ENCODE peak calls at places on chromosomes 1 and 21, in eight cellular contexts. P is tibial nerve, X is transverse colon, Y is sigmoid colon, B is A549, V is ovary, N is K562, E is stomach. W is an unnamed sample.
A peak's percentile ranks its signal among the peaks of the same experiment; 100 is the strongest.

GRCh38 chr1:148166558-148167492 is 14.7 kb upstream of the NBPF11 start:
- DNase-seq in P (no peak), X (no peak), Y (no peak), B (no peak), V (no peak), N (peak; percentile 4), E (no peak), W (no peak)

GRCh38 chr1:116075577-116075976 is 35.6 kb upstream of the MAB21L3 start:
- DNase-seq in P (no peak), X (no peak), Y (no peak), B (no peak), V (no peak), N (no peak), E (no peak), W (no peak)

GRCh38 chr1:110113551-110113950 is 1.3 kb downstream of the UBL4B start:
- DNase-seq in P (no peak), X (no peak), Y (no peak), B (no peak), V (no peak), N (no peak), E (no peak), W (no peak)

GRCh38 chr1:48047116-48047515 is 49.9 kb upstream of the TRABD2B start:
- DNase-seq in P (no peak), X (no peak), Y (no peak), B (no peak), V (no peak), N (no peak), E (no peak), W (no peak)

GRCh38 chr1:43367026-43367903 is 546 bp downstream of the ELOVL1 start:
- DNase-seq in P (no peak), X (peak; percentile 35), Y (no peak), B (no peak), V (peak; percentile 54), N (peak; percentile 90), E (no peak), W (peak; percentile 30)

GRCh38 chr1:67590329-67590728 is 94.7 kb upstream of the GADD45A start:
- DNase-seq in P (no peak), X (peak; percentile 18), Y (peak; percentile 73), B (no peak), V (no peak), N (no peak), E (no peak), W (no peak)

GRCh38 chr21:44285547-44285992 is at the start of gene AIRE:
- DNase-seq in P (no peak), X (no peak), Y (no peak), B (no peak), V (no peak), N (no peak), E (no peak), W (peak; percentile 84)

GRCh38 chr1:96075704-96076455 is 645.7 kb upstream of the PTBP2 start:
- DNase-seq in P (no peak), X (no peak), Y (no peak), B (no peak), V (no peak), N (no peak), E (no peak), W (no peak)

GRCh38 chr1:38964140-38964548 is 22.5 kb upstream of the RHBDL2 start:
- DNase-seq in P (no peak), X (no peak), Y (no peak), B (peak; percentile 27), V (no peak), N (no peak), E (no peak), W (no peak)

GRCh38 chr1:160459687-160460086 is 59.3 kb downstream of the VANGL2 start:
- DNase-seq in P (no peak), X (no peak), Y (no peak), B (no peak), V (no peak), N (no peak), E (no peak), W (no peak)

GRCh38 chr1:15736035-15736665 is at the start of gene SLC25A34:
- DNase-seq in P (no peak), X (peak; percentile 93), Y (no peak), B (no peak), V (no peak), N (no peak), E (peak; percentile 95), W (peak; percentile 89)

GRCh38 chr1:8765253-8765652 is 52.2 kb downstream of the RERE start:
- DNase-seq in P (no peak), X (peak; percentile 19), Y (no peak), B (no peak), V (no peak), N (no peak), E (no peak), W (no peak)

GRCh38 chr1:197799271-197799670 is 24.0 kb upstream of the DENND1B start:
- DNase-seq in P (no peak), X (no peak), Y (no peak), B (peak; percentile 20), V (no peak), N (no peak), E (no peak), W (no peak)

GRCh38 chr1:2611034-2611501 is 21.7 kb downstream of the MMEL1 start:
- DNase-seq in P (no peak), X (peak; percentile 77), Y (peak; percentile 64), B (no peak), V (peak; percentile 22), N (peak; percentile 97), E (peak; percentile 56), W (peak; percentile 82)

GRCh38 chr1:199847021-199847420 is 180.5 kb upstream of the NR5A2 start:
- DNase-seq in P (no peak), X (no peak), Y (no peak), B (no peak), V (no peak), N (no peak), E (no peak), W (no peak)

GRCh38 chr1:97936976-97937375 is 16.1 kb upstream of the DPYD start:
- DNase-seq in P (no peak), X (no peak), Y (no peak), B (no peak), V (no peak), N (no peak), E (no peak), W (no peak)

GRCh38 chr1:110190282-110190929 is 19.7 kb upstream of the KCNC4 start:
- DNase-seq in P (no peak), X (no peak), Y (no peak), B (no peak), V (peak; percentile 20), N (no peak), E (peak; percentile 48), W (no peak)

GRCh38 chr1:29639741-29640427 is 403.6 kb downstream of the PTPRU start:
- DNase-seq in P (no peak), X (no peak), Y (no peak), B (no peak), V (no peak), N (no peak), E (no peak), W (no peak)

DNA sequence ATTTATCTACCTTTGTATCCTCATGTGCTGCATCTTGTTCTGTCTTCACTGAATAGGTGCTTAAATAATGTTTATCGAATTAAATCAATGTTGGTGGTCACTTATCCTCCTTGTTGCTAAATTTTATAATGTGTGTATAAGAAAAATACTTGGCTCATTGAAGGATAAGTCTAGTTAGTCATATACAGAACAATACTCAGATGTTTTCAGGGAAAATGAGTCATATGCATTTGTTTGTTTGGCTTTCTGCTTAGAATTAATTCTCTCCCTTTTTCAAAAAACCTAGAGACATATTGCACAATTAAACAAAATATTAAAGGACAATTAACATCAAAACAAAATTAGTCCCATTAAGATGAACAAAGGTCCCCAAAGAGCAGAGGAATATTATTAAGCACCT is 89.0 kb downstream of the UBE2U start:
- DNase-seq in P (no peak), X (no peak), Y (no peak), B (no peak), V (no peak), N (no peak), E (no peak), W (no peak)
- TF ChIP-seq EP300 in P (no peak), X (no peak), Y (no peak), B (no peak), V (no peak), N (no peak), E (no peak), W (no peak)

GRCh38 chr21:19507682-19508260 is 1104.2 kb upstream of the TMPRSS15 start:
- DNase-seq in P (no peak), X (no peak), Y (no peak), B (peak; percentile 0), V (no peak), N (peak; percentile 22), E (no peak), W (no peak)
- TF ChIP-seq EP300 in P (no peak), X (no peak), Y (no peak), B (no peak), V (no peak), N (no peak), E (no peak), W (no peak)

DNA sequence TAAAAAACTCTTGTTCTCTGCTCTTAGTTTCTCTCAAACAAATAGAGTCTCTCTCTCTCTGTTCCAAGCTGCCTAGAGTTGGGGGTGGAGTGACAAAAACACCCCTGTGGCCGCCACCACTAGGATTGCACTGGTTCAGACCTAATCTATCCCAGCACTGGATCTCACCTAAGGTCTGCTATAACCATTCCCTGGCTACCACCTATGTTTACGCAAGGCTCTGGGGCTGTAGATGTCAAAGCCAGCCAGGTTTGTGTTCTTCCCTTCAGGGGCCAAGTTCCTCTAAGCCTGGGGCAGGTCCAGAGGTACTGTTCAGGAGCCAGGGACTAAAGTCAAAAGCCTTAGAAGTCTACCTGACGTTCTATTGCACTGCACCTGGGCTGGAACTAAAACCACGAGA is 12.8 kb upstream of the CYP2J2 start:
- DNase-seq in P (no peak), X (no peak), Y (no peak), B (no peak), V (no peak), N (no peak), E (no peak), W (no peak)
- TF ChIP-seq EP300 in P (no peak), X (no peak), Y (no peak), B (no peak), V (no peak), N (no peak), E (no peak), W (no peak)

DNA sequence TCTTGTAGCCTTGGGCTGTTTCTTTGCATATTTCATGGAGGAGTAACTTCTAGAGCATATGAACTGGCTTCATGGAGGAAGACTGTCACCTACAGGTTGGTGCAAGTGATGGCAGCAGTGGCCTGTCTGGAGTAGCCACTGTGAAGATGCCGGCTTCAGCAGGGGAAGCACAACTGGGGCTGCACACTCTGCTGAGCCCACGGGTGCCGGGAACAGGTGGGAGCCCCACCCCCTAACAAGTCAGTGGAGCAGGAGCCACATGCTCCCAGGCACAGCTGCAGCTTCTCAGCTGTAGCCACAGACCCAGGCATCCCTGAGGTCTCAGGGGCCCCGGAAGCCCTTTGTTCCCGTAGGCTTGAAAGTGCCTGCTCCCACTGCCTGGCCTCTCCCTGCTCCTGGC is 43.2 kb upstream of the C1orf185 start:
- DNase-seq in P (no peak), X (peak; percentile 13), Y (no peak), B (peak; percentile 27), V (no peak), N (peak; percentile 12), E (no peak), W (peak; percentile 16)
- TF ChIP-seq EP300 in P (no peak), X (no peak), Y (no peak), B (no peak), V (no peak), N (no peak), E (no peak), W (no peak)

DNA sequence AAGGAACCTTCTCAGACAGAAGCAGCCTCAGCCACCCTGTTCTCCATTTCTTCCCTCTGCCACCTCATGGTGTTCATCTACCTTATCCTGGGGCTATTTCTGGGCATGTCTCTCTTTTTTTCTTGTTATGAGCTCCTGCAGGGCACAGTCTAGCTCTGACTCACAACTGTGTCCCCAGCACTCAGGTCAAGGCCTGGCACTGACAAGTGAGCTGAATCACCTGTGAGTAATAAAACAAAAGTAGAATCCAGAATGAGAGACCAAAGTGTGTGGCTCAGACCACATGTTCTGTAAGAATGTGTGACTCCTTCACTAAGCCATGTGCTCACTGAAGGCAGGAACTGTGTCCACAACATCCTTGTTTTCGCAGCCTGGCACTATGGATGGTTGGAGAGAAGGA is 23.2 kb downstream of the C1orf94 start:
- DNase-seq in P (no peak), X (no peak), Y (no peak), B (peak; percentile 11), V (no peak), N (no peak), E (no peak), W (no peak)
- TF ChIP-seq EP300 in P (no peak), X (no peak), Y (no peak), B (no peak), V (no peak), N (no peak), E (no peak), W (no peak)